ENCODE peak calls at places on chromosomes 16 and 17, in five cellular contexts. E is sigmoid colon, U is fibroblast of lung, T is MM.1S, A is cardiac fibroblast. F is an unnamed sample.

GRCh38 chr16:57054338-57054737 is 38.0 kb upstream of the CPNE2 start:
- DNase-seq in U (no peak), T (no peak), A (no peak), E (no peak), F (no peak)

GRCh38 chr16:85639529-85640253 is 26.6 kb downstream of the GSE1 start:
- DNase-seq in U (no peak), T (no peak), A (no peak), E (peak; percentile 91), F (peak; percentile 45)

GRCh38 chr16:50368410-50369132 is at the start of gene BRD7:
- DNase-seq in E (no peak), A (peak; percentile 68), T (peak; percentile 63), U (peak; percentile 49), F (peak; percentile 49)

GRCh38 chr16:11476676-11477075 is 110.0 kb downstream of the LITAF start:
- DNase-seq in T (no peak), A (no peak), E (no peak), U (no peak), F (no peak)

GRCh38 chr16:85465328-85466307 is 147.5 kb upstream of the GSE1 start:
- DNase-seq in T (no peak), A (peak; percentile 64), E (no peak), U (peak; percentile 58), F (peak; percentile 64)

GRCh38 chr17:9125722-9126121 is 104.4 kb downstream of the NTN1 start:
- DNase-seq in U (no peak), E (no peak), A (no peak), T (no peak), F (no peak)

GRCh38 chr16:85331685-85332084 is 219.4 kb upstream of the CIBAR2 start:
- DNase-seq in E (no peak), T (no peak), A (no peak), U (no peak), F (no peak)

GRCh38 chr16:50814541-50814940 is 72.7 kb downstream of the CYLD start:
- DNase-seq in U (no peak), E (no peak), T (no peak), A (no peak), F (no peak)

GRCh38 chr16:1149101-1149636 is 3.7 kb upstream of the CACNA1H start:
- DNase-seq in U (no peak), A (no peak), T (no peak), E (no peak), F (no peak)

GRCh38 chr17:49798182-49798581 is 9.7 kb downstream of the KAT7 start:
- DNase-seq in T (no peak), E (no peak), U (peak; percentile 21), A (no peak), F (no peak)

GRCh38 chr16:57422026-57422944 is 17.7 kb downstream of the CCL17 start:
- DNase-seq in T (no peak), A (peak; percentile 79), E (peak; percentile 80), U (peak; percentile 85), F (peak; percentile 53)

GRCh38 chr16:83200005-83200779 is 573.4 kb downstream of the CDH13 start:
- DNase-seq in U (no peak), A (peak; percentile 27), E (no peak), T (no peak), F (peak; percentile 31)

GRCh38 chr17:64984776-64985521 is 65.7 kb upstream of the LRRC37A3 start:
- DNase-seq in A (peak; percentile 52), E (no peak), U (peak; percentile 67), T (peak; percentile 47), F (peak; percentile 62)

GRCh38 chr16:56424791-56425438 is 430 bp downstream of the AMFR start:
- DNase-seq in U (peak; percentile 6), A (peak; percentile 15), E (peak; percentile 74), T (peak; percentile 14), F (peak; percentile 5)

GRCh38 chr17:65936013-65936412 is 255.9 kb downstream of the CEP112 start:
- DNase-seq in U (no peak), E (no peak), A (no peak), T (no peak), F (peak; percentile 8)

GRCh38 chr17:14942511-14943185 is 322.5 kb downstream of the PMP22 start:
- DNase-seq in E (no peak), U (no peak), A (no peak), T (no peak), F (peak; percentile 40)

GRCh38 chr17:67438669-67439068 is 61.6 kb downstream of the PITPNC1 start:
- DNase-seq in E (no peak), A (no peak), T (no peak), U (no peak), F (no peak)

GRCh38 chr17:13153036-13153435 is 135.2 kb upstream of the ELAC2 start:
- DNase-seq in A (no peak), E (no peak), U (no peak), T (no peak), F (peak; percentile 60)

GRCh38 chr17:57294629-57295501 is 38.5 kb downstream of the MSI2 start:
- DNase-seq in A (no peak), T (no peak), U (peak; percentile 12), E (no peak), F (no peak)

GRCh38 chr17:36600936-36601302 is 464 bp upstream of the MRM1 start:
- DNase-seq in E (no peak), T (peak; percentile 15), U (no peak), A (no peak), F (no peak)

GRCh38 chr17:68591583-68591982 is 9.6 kb downstream of the FAM20A start:
- DNase-seq in U (no peak), E (no peak), T (no peak), A (peak; percentile 34), F (no peak)

GRCh38 chr17:39461911-39462641 is 790 bp downstream of the CDK12 start:
- DNase-seq in E (no peak), A (no peak), T (peak; percentile 31), U (peak; percentile 60), F (no peak)

GRCh38 chr17:40813804-40814203 is 8.6 kb downstream of the KRT10 start:
- DNase-seq in T (no peak), E (no peak), U (no peak), A (no peak), F (no peak)

GRCh38 chr17:37592291-37592690 is 16.9 kb downstream of the SYNRG start:
- DNase-seq in E (no peak), U (peak; percentile 73), A (no peak), T (no peak), F (peak; percentile 17)

GRCh38 chr16:2008631-2009301 is 855 bp downstream of the ZNF598 start:
- DNase-seq in E (no peak), T (peak; percentile 34), U (peak; percentile 59), A (peak; percentile 53), F (peak; percentile 62)

GRCh38 chr17:4772235-4772613 is 538 bp downstream of the TM4SF5 start:
- DNase-seq in T (no peak), A (no peak), U (no peak), E (no peak), F (no peak)
- H3K4me3 ChIP-seq in T (no peak overlapping the region), A (no peak overlapping the region), U (no peak overlapping the region), E (no peak overlapping the region), F (no peak overlapping the region)

GRCh38 chr16:31265329-31266245 is 5.8 kb downstream of the ITGAM start:
- DNase-seq in T (peak; percentile 68), E (peak; percentile 55), A (no peak), U (no peak), F (no peak)
- TF ChIP-seq CTCF in T (peak; percentile 11), E (no peak), A (no peak), U (no peak), F (no peak)

DNA sequence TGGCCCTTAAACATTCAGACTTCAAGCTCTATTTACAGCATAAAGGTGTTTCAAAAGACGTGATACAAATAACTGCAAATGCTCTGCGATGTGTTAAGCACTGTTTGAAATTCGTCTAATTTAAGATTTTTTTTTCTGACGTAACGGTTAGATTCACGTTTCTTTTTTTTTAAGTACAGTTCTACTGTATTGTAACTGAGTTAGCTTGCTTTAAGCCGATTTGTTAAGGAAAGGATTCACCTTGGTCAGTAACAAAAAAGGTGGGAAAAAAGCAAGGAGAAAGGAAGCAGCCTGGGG is 681 bp upstream of the MAPT start:
- DNase-seq in A (no peak), T (no peak), E (no peak), U (no peak), F (no peak)
- H3K4me3 ChIP-seq in A (peak overlapping the region; percentile 56), T (peak overlapping the region; percentile 62), E (peak overlapping the region; percentile 97), U (peak overlapping the region; percentile 63), F (peak overlapping the region; percentile 64)

DNA sequence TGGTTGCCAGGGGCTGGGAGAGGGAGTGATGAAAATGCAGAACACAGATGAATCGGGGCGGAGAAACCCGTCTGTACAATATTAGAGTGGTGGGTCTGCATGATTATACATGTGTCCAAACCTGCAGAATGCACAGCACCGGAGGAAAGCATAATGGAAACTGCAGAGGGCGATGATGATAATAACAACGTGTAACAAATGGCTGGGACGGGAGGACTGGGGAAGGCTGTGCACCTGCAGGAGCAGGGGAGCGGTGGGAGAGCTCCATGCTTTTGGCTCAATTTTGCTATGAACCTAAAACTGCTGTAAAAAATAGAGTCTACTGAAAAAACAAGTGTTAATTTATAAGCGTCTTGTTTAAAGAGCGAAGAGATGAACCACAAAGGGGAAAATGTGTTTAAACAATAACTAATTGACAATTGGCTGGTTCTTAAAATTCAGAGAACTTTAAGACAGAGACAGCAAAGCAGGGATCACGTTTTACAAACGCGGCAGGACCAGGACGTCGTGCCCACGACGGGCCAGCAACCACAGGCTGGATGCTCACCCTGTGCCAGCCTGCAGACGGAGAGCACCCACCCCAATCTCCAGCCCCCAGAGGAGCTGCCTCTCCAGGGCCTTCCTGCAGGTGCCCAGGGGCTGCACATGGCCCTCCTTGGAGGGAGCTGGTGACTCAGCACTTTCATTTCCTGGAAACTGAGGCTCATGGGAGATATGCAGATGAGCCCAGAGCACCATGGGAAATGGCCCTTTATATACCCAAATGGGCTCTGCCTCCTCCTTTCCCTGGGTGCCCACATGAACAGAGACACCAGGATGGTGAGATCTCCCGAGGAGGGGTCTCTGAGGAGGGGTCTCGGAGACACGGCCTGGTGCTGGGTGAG is at the start of gene TEX19:
- DNase-seq in A (no peak), E (no peak), T (peak; percentile 43), U (no peak), F (no peak)
- TF ChIP-seq CTCF in A (no peak), E (no peak), T (no peak), U (no peak), F (no peak)